ENCODE peak calls at places on chromosomes 2 and 18, in nine cellular contexts. One of them, this sample, is unnamed.

GRCh38 chr18:34710430-34711386 is 610 bp downstream of the DTNA start:
- DNase-seq in fibroblast of pulmonary artery: peak; percentile 75
- DNase-seq in ELR: peak; percentile 43
- DNase-seq in activated CD4-positive, alpha-beta T cell treated with anti-CD3 and anti-CD28 coated beads, Interleukin-2, amount 10 ng/mL, durations not matched to agents 24 days and 14 days: no peak
- DNase-seq in activated CD8-positive, alpha-beta memory T cell treated with anti-CD3 and anti-CD28 coated beads, Interleukin-2, amount 50 U/mL, for 48 hours: no peak
- DNase-seq in epithelial cell of esophagus: no peak
- DNase-seq in lung: no peak
- DNase-seq in cardiac septum: no peak
- DNase-seq in activated naive CD4-positive, alpha-beta T cell: no peak
- DNase-seq in this sample: no peak

GRCh38 chr18:43077510-43078290 is 37.8 kb downstream of the RIT2 start:
- DNase-seq in fibroblast of pulmonary artery: no peak
- DNase-seq in ELR: no peak
- DNase-seq in activated CD4-positive, alpha-beta T cell treated with anti-CD3 and anti-CD28 coated beads, Interleukin-2, amount 10 ng/mL, durations not matched to agents 24 days and 14 days: no peak
- DNase-seq in activated CD8-positive, alpha-beta memory T cell treated with anti-CD3 and anti-CD28 coated beads, Interleukin-2, amount 50 U/mL, for 48 hours: no peak
- DNase-seq in epithelial cell of esophagus: no peak
- DNase-seq in lung: no peak
- DNase-seq in cardiac septum: no peak
- DNase-seq in activated naive CD4-positive, alpha-beta T cell: no peak
- DNase-seq in this sample: no peak

GRCh38 chr2:178914259-178914849 is 107.1 kb upstream of the TTN start:
- DNase-seq in fibroblast of pulmonary artery: peak; percentile 93
- DNase-seq in ELR: peak; percentile 87
- DNase-seq in activated CD4-positive, alpha-beta T cell treated with anti-CD3 and anti-CD28 coated beads, Interleukin-2, amount 10 ng/mL, durations not matched to agents 24 days and 14 days: peak; percentile 91
- DNase-seq in activated CD8-positive, alpha-beta memory T cell treated with anti-CD3 and anti-CD28 coated beads, Interleukin-2, amount 50 U/mL, for 48 hours: peak; percentile 82
- DNase-seq in epithelial cell of esophagus: peak; percentile 88
- DNase-seq in lung: peak; percentile 80
- DNase-seq in cardiac septum: peak; percentile 82
- DNase-seq in activated naive CD4-positive, alpha-beta T cell: peak; percentile 20
- DNase-seq in this sample: peak; percentile 76

GRCh38 chr2:196592912-196593881 is 46.3 kb upstream of the CCDC150 start:
- DNase-seq in fibroblast of pulmonary artery: peak; percentile 60
- DNase-seq in ELR: peak; percentile 78
- DNase-seq in activated CD4-positive, alpha-beta T cell treated with anti-CD3 and anti-CD28 coated beads, Interleukin-2, amount 10 ng/mL, durations not matched to agents 24 days and 14 days: peak; percentile 71
- DNase-seq in activated CD8-positive, alpha-beta memory T cell treated with anti-CD3 and anti-CD28 coated beads, Interleukin-2, amount 50 U/mL, for 48 hours: peak; percentile 60
- DNase-seq in epithelial cell of esophagus: peak; percentile 36
- DNase-seq in lung: no peak
- DNase-seq in cardiac septum: peak; percentile 77
- DNase-seq in activated naive CD4-positive, alpha-beta T cell: no peak
- DNase-seq in this sample: peak; percentile 64

GRCh38 chr2:54639609-54640008 is 83.9 kb upstream of the EML6 start:
- DNase-seq in fibroblast of pulmonary artery: peak; percentile 45
- DNase-seq in ELR: peak; percentile 46
- DNase-seq in activated CD4-positive, alpha-beta T cell treated with anti-CD3 and anti-CD28 coated beads, Interleukin-2, amount 10 ng/mL, durations not matched to agents 24 days and 14 days: no peak
- DNase-seq in activated CD8-positive, alpha-beta memory T cell treated with anti-CD3 and anti-CD28 coated beads, Interleukin-2, amount 50 U/mL, for 48 hours: no peak
- DNase-seq in epithelial cell of esophagus: peak; percentile 40
- DNase-seq in lung: no peak
- DNase-seq in cardiac septum: no peak
- DNase-seq in activated naive CD4-positive, alpha-beta T cell: no peak
- DNase-seq in this sample: no peak

GRCh38 chr2:232696609-232697058 is 497 bp upstream of the GIGYF2 start:
- DNase-seq in fibroblast of pulmonary artery: no peak
- DNase-seq in ELR: no peak
- DNase-seq in activated CD4-positive, alpha-beta T cell treated with anti-CD3 and anti-CD28 coated beads, Interleukin-2, amount 10 ng/mL, durations not matched to agents 24 days and 14 days: no peak
- DNase-seq in activated CD8-positive, alpha-beta memory T cell treated with anti-CD3 and anti-CD28 coated beads, Interleukin-2, amount 50 U/mL, for 48 hours: no peak
- DNase-seq in epithelial cell of esophagus: no peak
- DNase-seq in lung: no peak
- DNase-seq in cardiac septum: no peak
- DNase-seq in activated naive CD4-positive, alpha-beta T cell: no peak
- DNase-seq in this sample: no peak

GRCh38 chr2:234257859-234258561 is 207.5 kb downstream of the SPP2 start:
- DNase-seq in fibroblast of pulmonary artery: peak; percentile 96
- DNase-seq in ELR: peak; percentile 99
- DNase-seq in activated CD4-positive, alpha-beta T cell treated with anti-CD3 and anti-CD28 coated beads, Interleukin-2, amount 10 ng/mL, durations not matched to agents 24 days and 14 days: peak; percentile 68
- DNase-seq in activated CD8-positive, alpha-beta memory T cell treated with anti-CD3 and anti-CD28 coated beads, Interleukin-2, amount 50 U/mL, for 48 hours: no peak
- DNase-seq in epithelial cell of esophagus: peak; percentile 98
- DNase-seq in lung: peak; percentile 41
- DNase-seq in cardiac septum: no peak
- DNase-seq in activated naive CD4-positive, alpha-beta T cell: no peak
- DNase-seq in this sample: no peak

GRCh38 chr2:219511547-219512325 is 2.5 kb upstream of the ASIC4 start:
- DNase-seq in fibroblast of pulmonary artery: no peak
- DNase-seq in ELR: no peak
- DNase-seq in activated CD4-positive, alpha-beta T cell treated with anti-CD3 and anti-CD28 coated beads, Interleukin-2, amount 10 ng/mL, durations not matched to agents 24 days and 14 days: no peak
- DNase-seq in activated CD8-positive, alpha-beta memory T cell treated with anti-CD3 and anti-CD28 coated beads, Interleukin-2, amount 50 U/mL, for 48 hours: no peak
- DNase-seq in epithelial cell of esophagus: no peak
- DNase-seq in lung: no peak
- DNase-seq in cardiac septum: no peak
- DNase-seq in activated naive CD4-positive, alpha-beta T cell: no peak
- DNase-seq in this sample: no peak

GRCh38 chr2:131050896-131051295 is 42.4 kb downstream of the FAM168B start:
- DNase-seq in fibroblast of pulmonary artery: no peak
- DNase-seq in ELR: no peak
- DNase-seq in activated CD4-positive, alpha-beta T cell treated with anti-CD3 and anti-CD28 coated beads, Interleukin-2, amount 10 ng/mL, durations not matched to agents 24 days and 14 days: no peak
- DNase-seq in activated CD8-positive, alpha-beta memory T cell treated with anti-CD3 and anti-CD28 coated beads, Interleukin-2, amount 50 U/mL, for 48 hours: no peak
- DNase-seq in epithelial cell of esophagus: no peak
- DNase-seq in lung: no peak
- DNase-seq in cardiac septum: no peak
- DNase-seq in activated naive CD4-positive, alpha-beta T cell: no peak
- DNase-seq in this sample: no peak

GRCh38 chr18:72848534-72849237 is 19.1 kb downstream of the NETO1 start:
- DNase-seq in fibroblast of pulmonary artery: no peak
- DNase-seq in ELR: no peak
- DNase-seq in activated CD4-positive, alpha-beta T cell treated with anti-CD3 and anti-CD28 coated beads, Interleukin-2, amount 10 ng/mL, durations not matched to agents 24 days and 14 days: no peak
- DNase-seq in activated CD8-positive, alpha-beta memory T cell treated with anti-CD3 and anti-CD28 coated beads, Interleukin-2, amount 50 U/mL, for 48 hours: no peak
- DNase-seq in epithelial cell of esophagus: peak; percentile 94
- DNase-seq in lung: no peak
- DNase-seq in cardiac septum: no peak
- DNase-seq in activated naive CD4-positive, alpha-beta T cell: no peak
- DNase-seq in this sample: no peak

GRCh38 chr18:61855127-61855991 is 37.4 kb downstream of the RNF152 start:
- DNase-seq in fibroblast of pulmonary artery: no peak
- DNase-seq in ELR: no peak
- DNase-seq in activated CD4-positive, alpha-beta T cell treated with anti-CD3 and anti-CD28 coated beads, Interleukin-2, amount 10 ng/mL, durations not matched to agents 24 days and 14 days: no peak
- DNase-seq in activated CD8-positive, alpha-beta memory T cell treated with anti-CD3 and anti-CD28 coated beads, Interleukin-2, amount 50 U/mL, for 48 hours: no peak
- DNase-seq in epithelial cell of esophagus: no peak
- DNase-seq in lung: no peak
- DNase-seq in cardiac septum: no peak
- DNase-seq in activated naive CD4-positive, alpha-beta T cell: no peak
- DNase-seq in this sample: no peak

GRCh38 chr2:100242891-100243670 is 79.2 kb downstream of the LONRF2 start:
- DNase-seq in fibroblast of pulmonary artery: peak; percentile 59
- DNase-seq in ELR: peak; percentile 79
- DNase-seq in activated CD4-positive, alpha-beta T cell treated with anti-CD3 and anti-CD28 coated beads, Interleukin-2, amount 10 ng/mL, durations not matched to agents 24 days and 14 days: peak; percentile 82
- DNase-seq in activated CD8-positive, alpha-beta memory T cell treated with anti-CD3 and anti-CD28 coated beads, Interleukin-2, amount 50 U/mL, for 48 hours: peak; percentile 76
- DNase-seq in epithelial cell of esophagus: peak; percentile 32
- DNase-seq in lung: peak; percentile 76
- DNase-seq in cardiac septum: peak; percentile 82
- DNase-seq in activated naive CD4-positive, alpha-beta T cell: no peak
- DNase-seq in this sample: peak; percentile 80

GRCh38 chr18:24734058-24734457 is 273.6 kb downstream of the HRH4 start:
- DNase-seq in fibroblast of pulmonary artery: no peak
- DNase-seq in ELR: peak; percentile 8
- DNase-seq in activated CD4-positive, alpha-beta T cell treated with anti-CD3 and anti-CD28 coated beads, Interleukin-2, amount 10 ng/mL, durations not matched to agents 24 days and 14 days: peak; percentile 54
- DNase-seq in activated CD8-positive, alpha-beta memory T cell treated with anti-CD3 and anti-CD28 coated beads, Interleukin-2, amount 50 U/mL, for 48 hours: no peak
- DNase-seq in epithelial cell of esophagus: peak; percentile 31
- DNase-seq in lung: peak; percentile 21
- DNase-seq in cardiac septum: no peak
- DNase-seq in activated naive CD4-positive, alpha-beta T cell: no peak
- DNase-seq in this sample: no peak

GRCh38 chr2:98909381-98910211 is 26.4 kb downstream of the CRACDL start:
- DNase-seq in fibroblast of pulmonary artery: peak; percentile 93
- DNase-seq in ELR: peak; percentile 56
- DNase-seq in activated CD4-positive, alpha-beta T cell treated with anti-CD3 and anti-CD28 coated beads, Interleukin-2, amount 10 ng/mL, durations not matched to agents 24 days and 14 days: no peak
- DNase-seq in activated CD8-positive, alpha-beta memory T cell treated with anti-CD3 and anti-CD28 coated beads, Interleukin-2, amount 50 U/mL, for 48 hours: peak; percentile 50
- DNase-seq in epithelial cell of esophagus: peak; percentile 35
- DNase-seq in lung: peak; percentile 88
- DNase-seq in cardiac septum: peak; percentile 76
- DNase-seq in activated naive CD4-positive, alpha-beta T cell: no peak
- DNase-seq in this sample: no peak

GRCh38 chr2:237200462-237200861 is 114.8 kb downstream of the COPS8 start:
- DNase-seq in fibroblast of pulmonary artery: no peak
- DNase-seq in ELR: no peak
- DNase-seq in activated CD4-positive, alpha-beta T cell treated with anti-CD3 and anti-CD28 coated beads, Interleukin-2, amount 10 ng/mL, durations not matched to agents 24 days and 14 days: no peak
- DNase-seq in activated CD8-positive, alpha-beta memory T cell treated with anti-CD3 and anti-CD28 coated beads, Interleukin-2, amount 50 U/mL, for 48 hours: peak; percentile 40
- DNase-seq in epithelial cell of esophagus: no peak
- DNase-seq in lung: peak; percentile 25
- DNase-seq in cardiac septum: no peak
- DNase-seq in activated naive CD4-positive, alpha-beta T cell: no peak
- DNase-seq in this sample: no peak

GRCh38 chr18:10661333-10661732 is 135.5 kb downstream of the NAPG start:
- DNase-seq in fibroblast of pulmonary artery: peak; percentile 65
- DNase-seq in ELR: peak; percentile 26
- DNase-seq in activated CD4-positive, alpha-beta T cell treated with anti-CD3 and anti-CD28 coated beads, Interleukin-2, amount 10 ng/mL, durations not matched to agents 24 days and 14 days: no peak
- DNase-seq in activated CD8-positive, alpha-beta memory T cell treated with anti-CD3 and anti-CD28 coated beads, Interleukin-2, amount 50 U/mL, for 48 hours: no peak
- DNase-seq in epithelial cell of esophagus: peak; percentile 80
- DNase-seq in lung: no peak
- DNase-seq in cardiac septum: no peak
- DNase-seq in activated naive CD4-positive, alpha-beta T cell: no peak
- DNase-seq in this sample: no peak

GRCh38 chr2:224392545-224392944 is 9.4 kb downstream of the FAM124B start:
- DNase-seq in fibroblast of pulmonary artery: no peak
- DNase-seq in ELR: no peak
- DNase-seq in activated CD4-positive, alpha-beta T cell treated with anti-CD3 and anti-CD28 coated beads, Interleukin-2, amount 10 ng/mL, durations not matched to agents 24 days and 14 days: no peak
- DNase-seq in activated CD8-positive, alpha-beta memory T cell treated with anti-CD3 and anti-CD28 coated beads, Interleukin-2, amount 50 U/mL, for 48 hours: no peak
- DNase-seq in epithelial cell of esophagus: no peak
- DNase-seq in lung: no peak
- DNase-seq in cardiac septum: no peak
- DNase-seq in activated naive CD4-positive, alpha-beta T cell: no peak
- DNase-seq in this sample: no peak

GRCh38 chr2:127193164-127193947 is 26.7 kb downstream of the CYP27C1 start:
- DNase-seq in fibroblast of pulmonary artery: no peak
- DNase-seq in ELR: no peak
- DNase-seq in activated CD4-positive, alpha-beta T cell treated with anti-CD3 and anti-CD28 coated beads, Interleukin-2, amount 10 ng/mL, durations not matched to agents 24 days and 14 days: no peak
- DNase-seq in activated CD8-positive, alpha-beta memory T cell treated with anti-CD3 and anti-CD28 coated beads, Interleukin-2, amount 50 U/mL, for 48 hours: no peak
- DNase-seq in epithelial cell of esophagus: no peak
- DNase-seq in lung: no peak
- DNase-seq in cardiac septum: no peak
- DNase-seq in activated naive CD4-positive, alpha-beta T cell: no peak
- DNase-seq in this sample: peak; percentile 85

GRCh38 chr18:40935423-40935822 is 1019.6 kb upstream of the PIK3C3 start:
- DNase-seq in fibroblast of pulmonary artery: peak; percentile 52
- DNase-seq in ELR: peak; percentile 57
- DNase-seq in activated CD4-positive, alpha-beta T cell treated with anti-CD3 and anti-CD28 coated beads, Interleukin-2, amount 10 ng/mL, durations not matched to agents 24 days and 14 days: no peak
- DNase-seq in activated CD8-positive, alpha-beta memory T cell treated with anti-CD3 and anti-CD28 coated beads, Interleukin-2, amount 50 U/mL, for 48 hours: no peak
- DNase-seq in epithelial cell of esophagus: peak; percentile 52
- DNase-seq in lung: no peak
- DNase-seq in cardiac septum: no peak
- DNase-seq in activated naive CD4-positive, alpha-beta T cell: no peak
- DNase-seq in this sample: no peak

GRCh38 chr2:229691631-229692030 is 22.7 kb downstream of the DNER start:
- DNase-seq in fibroblast of pulmonary artery: no peak
- DNase-seq in ELR: no peak
- DNase-seq in activated CD4-positive, alpha-beta T cell treated with anti-CD3 and anti-CD28 coated beads, Interleukin-2, amount 10 ng/mL, durations not matched to agents 24 days and 14 days: no peak
- DNase-seq in activated CD8-positive, alpha-beta memory T cell treated with anti-CD3 and anti-CD28 coated beads, Interleukin-2, amount 50 U/mL, for 48 hours: no peak
- DNase-seq in epithelial cell of esophagus: no peak
- DNase-seq in lung: no peak
- DNase-seq in cardiac septum: no peak
- DNase-seq in activated naive CD4-positive, alpha-beta T cell: no peak
- DNase-seq in this sample: no peak

GRCh38 chr2:97900806-97901205 is 94.9 kb downstream of the TMEM131 start:
- DNase-seq in fibroblast of pulmonary artery: peak; percentile 66
- DNase-seq in ELR: peak; percentile 67
- DNase-seq in activated CD4-positive, alpha-beta T cell treated with anti-CD3 and anti-CD28 coated beads, Interleukin-2, amount 10 ng/mL, durations not matched to agents 24 days and 14 days: no peak
- DNase-seq in activated CD8-positive, alpha-beta memory T cell treated with anti-CD3 and anti-CD28 coated beads, Interleukin-2, amount 50 U/mL, for 48 hours: no peak
- DNase-seq in epithelial cell of esophagus: peak; percentile 67
- DNase-seq in lung: no peak
- DNase-seq in cardiac septum: no peak
- DNase-seq in activated naive CD4-positive, alpha-beta T cell: no peak
- DNase-seq in this sample: no peak

GRCh38 chr2:239044336-239044735 is 196.5 kb downstream of the TWIST2 start:
- DNase-seq in fibroblast of pulmonary artery: no peak
- DNase-seq in ELR: no peak
- DNase-seq in activated CD4-positive, alpha-beta T cell treated with anti-CD3 and anti-CD28 coated beads, Interleukin-2, amount 10 ng/mL, durations not matched to agents 24 days and 14 days: no peak
- DNase-seq in activated CD8-positive, alpha-beta memory T cell treated with anti-CD3 and anti-CD28 coated beads, Interleukin-2, amount 50 U/mL, for 48 hours: no peak
- DNase-seq in epithelial cell of esophagus: no peak
- DNase-seq in lung: no peak
- DNase-seq in cardiac septum: no peak
- DNase-seq in activated naive CD4-positive, alpha-beta T cell: no peak
- DNase-seq in this sample: no peak

GRCh38 chr2:25161055-25161781 is 7.2 kb downstream of the POMC start:
- DNase-seq in fibroblast of pulmonary artery: peak; percentile 38
- DNase-seq in ELR: no peak
- DNase-seq in activated CD4-positive, alpha-beta T cell treated with anti-CD3 and anti-CD28 coated beads, Interleukin-2, amount 10 ng/mL, durations not matched to agents 24 days and 14 days: peak; percentile 92
- DNase-seq in activated CD8-positive, alpha-beta memory T cell treated with anti-CD3 and anti-CD28 coated beads, Interleukin-2, amount 50 U/mL, for 48 hours: peak; percentile 86
- DNase-seq in epithelial cell of esophagus: peak; percentile 24
- DNase-seq in lung: peak; percentile 78
- DNase-seq in cardiac septum: peak; percentile 82
- DNase-seq in activated naive CD4-positive, alpha-beta T cell: peak; percentile 38
- DNase-seq in this sample: peak; percentile 54

GRCh38 chr2:46481541-46482193 is 2.3 kb downstream of the TMEM247 start:
- DNase-seq in fibroblast of pulmonary artery: peak; percentile 88
- DNase-seq in ELR: peak; percentile 88
- DNase-seq in activated CD4-positive, alpha-beta T cell treated with anti-CD3 and anti-CD28 coated beads, Interleukin-2, amount 10 ng/mL, durations not matched to agents 24 days and 14 days: no peak
- DNase-seq in activated CD8-positive, alpha-beta memory T cell treated with anti-CD3 and anti-CD28 coated beads, Interleukin-2, amount 50 U/mL, for 48 hours: no peak
- DNase-seq in epithelial cell of esophagus: peak; percentile 79
- DNase-seq in lung: no peak
- DNase-seq in cardiac septum: no peak
- DNase-seq in activated naive CD4-positive, alpha-beta T cell: no peak
- DNase-seq in this sample: no peak

GRCh38 chr18:13318644-13319501 is 100.3 kb downstream of the LDLRAD4 start:
- DNase-seq in fibroblast of pulmonary artery: no peak
- DNase-seq in ELR: no peak
- DNase-seq in activated CD4-positive, alpha-beta T cell treated with anti-CD3 and anti-CD28 coated beads, Interleukin-2, amount 10 ng/mL, durations not matched to agents 24 days and 14 days: no peak
- DNase-seq in activated CD8-positive, alpha-beta memory T cell treated with anti-CD3 and anti-CD28 coated beads, Interleukin-2, amount 50 U/mL, for 48 hours: no peak
- DNase-seq in epithelial cell of esophagus: no peak
- DNase-seq in lung: peak; percentile 26
- DNase-seq in cardiac septum: no peak
- DNase-seq in activated naive CD4-positive, alpha-beta T cell: no peak
- DNase-seq in this sample: no peak

GRCh38 chr2:105812180-105813044 is 67.7 kb downstream of the NCK2 start:
- DNase-seq in fibroblast of pulmonary artery: peak; percentile 44
- DNase-seq in ELR: peak; percentile 7
- DNase-seq in activated CD4-positive, alpha-beta T cell treated with anti-CD3 and anti-CD28 coated beads, Interleukin-2, amount 10 ng/mL, durations not matched to agents 24 days and 14 days: no peak
- DNase-seq in activated CD8-positive, alpha-beta memory T cell treated with anti-CD3 and anti-CD28 coated beads, Interleukin-2, amount 50 U/mL, for 48 hours: no peak
- DNase-seq in epithelial cell of esophagus: peak; percentile 83
- DNase-seq in lung: no peak
- DNase-seq in cardiac septum: no peak
- DNase-seq in activated naive CD4-positive, alpha-beta T cell: no peak
- DNase-seq in this sample: no peak

GRCh38 chr18:76621184-76621583 is 126.1 kb upstream of the ZNF516 start:
- DNase-seq in fibroblast of pulmonary artery: no peak
- DNase-seq in ELR: no peak
- DNase-seq in activated CD4-positive, alpha-beta T cell treated with anti-CD3 and anti-CD28 coated beads, Interleukin-2, amount 10 ng/mL, durations not matched to agents 24 days and 14 days: no peak
- DNase-seq in activated CD8-positive, alpha-beta memory T cell treated with anti-CD3 and anti-CD28 coated beads, Interleukin-2, amount 50 U/mL, for 48 hours: no peak
- DNase-seq in epithelial cell of esophagus: peak; percentile 53
- DNase-seq in lung: no peak
- DNase-seq in cardiac septum: no peak
- DNase-seq in activated naive CD4-positive, alpha-beta T cell: no peak
- DNase-seq in this sample: no peak

GRCh38 chr2:230872151-230872967 is 7.6 kb downstream of the ITM2C start:
- DNase-seq in fibroblast of pulmonary artery: no peak
- DNase-seq in ELR: no peak
- DNase-seq in activated CD4-positive, alpha-beta T cell treated with anti-CD3 and anti-CD28 coated beads, Interleukin-2, amount 10 ng/mL, durations not matched to agents 24 days and 14 days: no peak
- DNase-seq in activated CD8-positive, alpha-beta memory T cell treated with anti-CD3 and anti-CD28 coated beads, Interleukin-2, amount 50 U/mL, for 48 hours: peak; percentile 52
- DNase-seq in epithelial cell of esophagus: no peak
- DNase-seq in lung: no peak
- DNase-seq in cardiac septum: peak; percentile 53
- DNase-seq in activated naive CD4-positive, alpha-beta T cell: no peak
- DNase-seq in this sample: peak; percentile 46

GRCh38 chr2:196537311-196537710 is 102.2 kb upstream of the CCDC150 start:
- DNase-seq in fibroblast of pulmonary artery: no peak
- DNase-seq in ELR: no peak
- DNase-seq in activated CD4-positive, alpha-beta T cell treated with anti-CD3 and anti-CD28 coated beads, Interleukin-2, amount 10 ng/mL, durations not matched to agents 24 days and 14 days: peak; percentile 48
- DNase-seq in activated CD8-positive, alpha-beta memory T cell treated with anti-CD3 and anti-CD28 coated beads, Interleukin-2, amount 50 U/mL, for 48 hours: no peak
- DNase-seq in epithelial cell of esophagus: no peak
- DNase-seq in lung: no peak
- DNase-seq in cardiac septum: no peak
- DNase-seq in activated naive CD4-positive, alpha-beta T cell: no peak
- DNase-seq in this sample: no peak

GRCh38 chr2:85853499-85854165 is 35.2 kb downstream of the ST3GAL5 start:
- DNase-seq in fibroblast of pulmonary artery: no peak
- DNase-seq in ELR: no peak
- DNase-seq in activated CD4-positive, alpha-beta T cell treated with anti-CD3 and anti-CD28 coated beads, Interleukin-2, amount 10 ng/mL, durations not matched to agents 24 days and 14 days: peak; percentile 87
- DNase-seq in activated CD8-positive, alpha-beta memory T cell treated with anti-CD3 and anti-CD28 coated beads, Interleukin-2, amount 50 U/mL, for 48 hours: no peak
- DNase-seq in epithelial cell of esophagus: no peak
- DNase-seq in lung: no peak
- DNase-seq in cardiac septum: no peak
- DNase-seq in activated naive CD4-positive, alpha-beta T cell: no peak
- DNase-seq in this sample: no peak

GRCh38 chr2:229431331-229431954 is 160.4 kb upstream of the PID1 start:
- DNase-seq in fibroblast of pulmonary artery: peak; percentile 84
- DNase-seq in ELR: peak; percentile 88
- DNase-seq in activated CD4-positive, alpha-beta T cell treated with anti-CD3 and anti-CD28 coated beads, Interleukin-2, amount 10 ng/mL, durations not matched to agents 24 days and 14 days: no peak
- DNase-seq in activated CD8-positive, alpha-beta memory T cell treated with anti-CD3 and anti-CD28 coated beads, Interleukin-2, amount 50 U/mL, for 48 hours: no peak
- DNase-seq in epithelial cell of esophagus: peak; percentile 69
- DNase-seq in lung: no peak
- DNase-seq in cardiac septum: no peak
- DNase-seq in activated naive CD4-positive, alpha-beta T cell: no peak
- DNase-seq in this sample: no peak